ENCODE peak calls at places on chromosomes 13 and 19, in six cellular contexts. F is cardiac fibroblast, A is GM06990, Y is tibial nerve, M is OCI-LY7, D is astrocyte of the cerebellum. T is an unnamed sample.

GRCh38 chr13:37106642-37107041 is 1.2 kb upstream of the CSNK1A1L start:
- DNase-seq in F (no peak), A (no peak), Y (no peak), M (no peak), D (no peak), T (no peak)

GRCh38 chr13:40672310-40673060 is 6.0 kb upstream of the FOXO1 start:
- DNase-seq in F (peak; percentile 49), A (no peak), Y (no peak), M (no peak), D (peak; percentile 55), T (peak; percentile 91)

GRCh38 chr13:43058318-43058674 is 34.9 kb downstream of the DNAJC15 start:
- DNase-seq in F (peak; percentile 67), A (no peak), Y (no peak), M (no peak), D (no peak), T (peak; percentile 79)

GRCh38 chr19:54425382-54425723 is 10.1 kb downstream of the TTYH1 start:
- DNase-seq in F (no peak), A (no peak), Y (no peak), M (no peak), D (no peak), T (no peak)

GRCh38 chr19:11012507-11012906 is 51.7 kb downstream of the SMARCA4 start:
- DNase-seq in F (no peak), A (no peak), Y (no peak), M (no peak), D (no peak), T (no peak)

GRCh38 chr19:14561249-14561648 is 10.6 kb downstream of the NDUFB7 start:
- DNase-seq in F (no peak), A (no peak), Y (no peak), M (no peak), D (no peak), T (no peak)

GRCh38 chr19:55158848-55159793 is 1.6 kb upstream of the TNNI3 start:
- DNase-seq in F (peak; percentile 78), A (no peak), Y (no peak), M (no peak), D (no peak), T (no peak)

GRCh38 chr13:93847162-93847561 is 620.6 kb downstream of the GPC6 start:
- DNase-seq in F (peak; percentile 44), A (no peak), Y (no peak), M (no peak), D (peak; percentile 41), T (peak; percentile 11)

GRCh38 chr13:97108535-97108910 is 113.6 kb upstream of the MBNL2 start:
- DNase-seq in F (peak; percentile 79), A (no peak), Y (no peak), M (no peak), D (peak; percentile 31), T (no peak)

GRCh38 chr19:5292453-5292842 is 48.2 kb downstream of the PTPRS start:
- DNase-seq in F (peak; percentile 56), A (peak; percentile 43), Y (no peak), M (peak; percentile 67), D (no peak), T (no peak)

GRCh38 chr19:5292843-5293606 is 47.6 kb downstream of the PTPRS start:
- DNase-seq in F (peak; percentile 75), A (peak; percentile 63), Y (peak; percentile 49), M (peak; percentile 83), D (no peak), T (peak; percentile 63)

GRCh38 chr19:5291588-5292193 is 48.9 kb downstream of the PTPRS start:
- DNase-seq in F (no peak), A (no peak), Y (no peak), M (no peak), D (no peak), T (no peak)

GRCh38 chr19:5294403-5295160 is 46.0 kb downstream of the PTPRS start:
- DNase-seq in F (no peak), A (no peak), Y (no peak), M (no peak), D (no peak), T (no peak)

GRCh38 chr19:5293607-5294089 is 47.0 kb downstream of the PTPRS start:
- DNase-seq in F (peak; percentile 41), A (no peak), Y (no peak), M (no peak), D (no peak), T (peak; percentile 46)
- H3K4me3 ChIP-seq in F (peak overlapping the region; percentile 64), A (no peak overlapping the region), Y (peak overlapping the region; percentile 79), M (peak overlapping the region; percentile 72), D (peak overlapping the region; percentile 67), T (peak overlapping the region; percentile 64)

GRCh38 chr13:113169277-113170272 is 11.1 kb downstream of the PROZ start:
- DNase-seq in F (no peak), A (no peak), Y (no peak), M (no peak), D (no peak), T (no peak)
- H3K4me3 ChIP-seq in F (no peak overlapping the region), A (no peak overlapping the region), Y (no peak overlapping the region), M (no peak overlapping the region), D (no peak overlapping the region), T (no peak overlapping the region)

GRCh38 chr13:110310541-110311491 is 3.7 kb downstream of the COL4A2 start:
- DNase-seq in F (no peak), A (no peak), Y (no peak), M (no peak), D (no peak), T (no peak)

GRCh38 chr13:110308377-110309158 is 1.5 kb downstream of the COL4A2 start:
- DNase-seq in F (peak; percentile 81), A (no peak), Y (no peak), M (no peak), D (no peak), T (no peak)

GRCh38 chr13:110309661-110310524 is 2.8 kb downstream of the COL4A2 start:
- DNase-seq in F (peak; percentile 35), A (no peak), Y (no peak), M (no peak), D (no peak), T (no peak)

GRCh38 chr13:110307697-110308376 is 753 bp downstream of the COL4A2 start:
- DNase-seq in F (peak; percentile 60), A (no peak), Y (no peak), M (no peak), D (no peak), T (no peak)

GRCh38 chr13:110309159-110309476 is 2.0 kb downstream of the COL4A2 start:
- DNase-seq in F (peak; percentile 42), A (no peak), Y (no peak), M (no peak), D (no peak), T (no peak)
- H3K4me3 ChIP-seq in F (peak overlapping the region; percentile 75), A (no peak overlapping the region), Y (peak overlapping the region; percentile 61), M (no peak overlapping the region), D (peak overlapping the region; percentile 64), T (peak overlapping the region; percentile 87)

GRCh38 chr19:47402504-47402903 is 16.8 kb downstream of the MEIS3 start:
- DNase-seq in F (no peak), A (no peak), Y (no peak), M (no peak), D (no peak), T (no peak)
- H3K4me3 ChIP-seq in F (no peak overlapping the region), A (no peak overlapping the region), Y (no peak overlapping the region), M (no peak overlapping the region), D (no peak overlapping the region), T (no peak overlapping the region)

GRCh38 chr13:45208132-45208531 is 7.3 kb upstream of the KCTD4 start:
- DNase-seq in F (no peak), A (no peak), Y (no peak), M (no peak), D (no peak), T (no peak)
- H3K4me3 ChIP-seq in F (no peak overlapping the region), A (no peak overlapping the region), Y (no peak overlapping the region), M (no peak overlapping the region), D (no peak overlapping the region), T (no peak overlapping the region)

GRCh38 chr13:26476111-26476743 is 81.3 kb upstream of the WASF3 start:
- DNase-seq in F (no peak), A (no peak), Y (no peak), M (no peak), D (no peak), T (no peak)
- H3K4me3 ChIP-seq in F (peak overlapping the region; percentile 7), A (no peak overlapping the region), Y (no peak overlapping the region), M (no peak overlapping the region), D (peak overlapping the region; percentile 24), T (no peak overlapping the region)

GRCh38 chr19:36257512-36257876 is 42.6 kb downstream of the ZNF146 start:
- DNase-seq in F (no peak), A (no peak), Y (no peak), M (no peak), D (no peak), T (no peak)
- H3K4me3 ChIP-seq in F (peak overlapping the region; percentile 38), A (no peak overlapping the region), Y (peak overlapping the region; percentile 13), M (no peak overlapping the region), D (peak overlapping the region; percentile 44), T (peak overlapping the region; percentile 26)

DNA sequence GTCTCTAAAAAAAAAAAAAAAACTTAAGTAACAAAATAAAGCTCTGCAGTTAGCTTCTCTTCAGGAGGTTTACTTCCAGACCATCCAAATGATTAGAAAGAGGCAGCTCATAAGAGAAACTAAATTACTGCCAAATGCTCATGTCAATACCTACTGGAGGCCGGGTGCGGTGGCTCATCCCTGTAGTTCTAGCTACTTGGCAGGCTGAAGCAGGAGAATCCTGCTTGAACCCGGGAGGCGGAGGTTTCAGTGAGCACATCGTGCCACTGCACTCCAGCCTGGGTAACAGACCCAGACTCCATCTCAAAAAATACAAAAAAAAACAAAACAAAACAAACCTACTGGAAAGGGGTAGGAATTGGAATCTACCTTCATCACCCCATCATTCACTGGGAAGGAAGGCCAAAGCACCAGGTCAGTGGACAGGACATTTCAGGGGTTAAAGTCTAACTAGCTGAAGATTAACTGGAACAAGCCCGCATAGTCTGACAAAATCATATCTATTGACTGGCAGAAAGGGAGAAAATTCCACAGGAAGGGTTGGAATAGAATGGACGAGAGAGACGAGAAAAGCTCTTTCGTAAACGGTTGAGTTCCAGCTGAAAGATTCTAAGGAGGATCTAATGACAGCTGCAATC is 1.3 kb downstream of the ZFP14 start:
- DNase-seq in F (no peak), A (no peak), Y (no peak), M (no peak), D (no peak), T (no peak)
- H3K4me3 ChIP-seq in F (peak overlapping the region; percentile 88), A (no peak overlapping the region), Y (no peak overlapping the region), M (peak overlapping the region; percentile 78), D (peak overlapping the region; percentile 84), T (peak overlapping the region; percentile 57)

GRCh38 chr13:96091164-96091931 is 1.4 kb downstream of the HS6ST3 start:
- DNase-seq in F (peak; percentile 1), A (peak; percentile 8), Y (no peak), M (no peak), D (no peak), T (no peak)
- H3K4me3 ChIP-seq in F (peak overlapping the region; percentile 56), A (peak overlapping the region; percentile 6), Y (peak overlapping the region; percentile 26), M (no peak overlapping the region), D (peak overlapping the region; percentile 53), T (no peak overlapping the region)